ENCODE peak calls at places on chromosomes 11 and 22, in eight cellular contexts. H is memory B cell; I is H54; M is IMR-90; F is activated CD4-positive, alpha-beta T cell treated with anti-CD3 and anti-CD28 coated beads, Interleukin-2, amount 50 U/mL, for 24 hours; E is anterior cingulate cortex; N is NCI-H1436; K is WTC11. T is an unnamed sample.
A peak's percentile ranks its signal among the peaks of the same experiment; 100 is the strongest.

GRCh38 chr22:49156662-49157285 is 670.9 kb downstream of the BRD1 start:
- DNase-seq in H (no peak), I (no peak), M (no peak), F (no peak), E (no peak), N (peak; percentile 87), K (no peak), T (no peak)

GRCh38 chr22:42933783-42934144 is 76.7 kb upstream of the ARFGAP3 start:
- DNase-seq in H (no peak), I (peak; percentile 32), M (peak; percentile 97), F (no peak), E (no peak), N (no peak), K (no peak), T (peak; percentile 97)

GRCh38 chr22:37764622-37765021 is 43.1 kb upstream of the GCAT start:
- DNase-seq in H (no peak), I (no peak), M (no peak), F (no peak), E (no peak), N (peak; percentile 62), K (no peak), T (no peak)

GRCh38 chr11:30254307-30255298 is 23.8 kb downstream of the FSHB start:
- DNase-seq in H (no peak), I (no peak), M (no peak), F (no peak), E (no peak), N (no peak), K (no peak), T (no peak)

GRCh38 chr11:45607995-45608394 is 57.4 kb downstream of the CHST1 start:
- DNase-seq in H (no peak), I (no peak), M (no peak), F (no peak), E (no peak), N (no peak), K (no peak), T (no peak)

GRCh38 chr22:31085493-31085824 is 4.3 kb downstream of the SMTN start:
- DNase-seq in H (no peak), I (no peak), M (no peak), F (no peak), E (peak; percentile 55), N (no peak), K (peak; percentile 39), T (no peak)

GRCh38 chr11:114479331-114479730 is 40.1 kb downstream of the REXO2 start:
- DNase-seq in H (no peak), I (no peak), M (peak; percentile 28), F (no peak), E (no peak), N (no peak), K (no peak), T (no peak)

GRCh38 chr22:37258810-37259472 is 14.9 kb upstream of the RAC2 start:
- DNase-seq in H (no peak), I (no peak), M (no peak), F (no peak), E (no peak), N (no peak), K (no peak), T (no peak)

GRCh38 chr11:121687961-121688566 is 235.3 kb upstream of the SORL1-AS1 start:
- DNase-seq in H (no peak), I (no peak), M (peak; percentile 70), F (no peak), E (no peak), N (no peak), K (peak; percentile 29), T (no peak)

GRCh38 chr11:13260963-13261599 is 16.5 kb upstream of the BMAL1 start:
- DNase-seq in H (no peak), I (no peak), M (peak; percentile 12), F (no peak), E (no peak), N (no peak), K (no peak), T (peak; percentile 50)

GRCh38 chr11:11463397-11463796 is 110.3 kb upstream of the CSNK2A3 start:
- DNase-seq in H (no peak), I (no peak), M (no peak), F (no peak), E (no peak), N (peak; percentile 39), K (no peak), T (peak; percentile 19)

GRCh38 chr11:43547900-43548381 is 132.6 kb upstream of the HSD17B12 start:
- DNase-seq in H (no peak), I (no peak), M (no peak), F (no peak), E (no peak), N (peak; percentile 3), K (peak; percentile 58), T (peak; percentile 5)

GRCh38 chr11:1225386-1226225 is 2.7 kb downstream of the MUC5B start:
- DNase-seq in H (no peak), I (no peak), M (no peak), F (no peak), E (no peak), N (no peak), K (peak; percentile 20), T (no peak)

GRCh38 chr11:69563946-69564780 is 76.8 kb upstream of the CCND1 start:
- DNase-seq in H (no peak), I (no peak), M (peak; percentile 30), F (no peak), E (no peak), N (no peak), K (no peak), T (peak; percentile 60)

GRCh38 chr22:43295660-43296059 is 47.5 kb downstream of the SCUBE1 start:
- DNase-seq in H (no peak), I (no peak), M (no peak), F (no peak), E (no peak), N (no peak), K (no peak), T (no peak)

GRCh38 chr22:24593810-24594568 is 1.1 kb upstream of the LRRC75B start:
- DNase-seq in H (no peak), I (no peak), M (no peak), F (no peak), E (no peak), N (no peak), K (no peak), T (no peak)

GRCh38 chr11:75000975-75001354 is 12.2 kb downstream of the NEU3 start:
- DNase-seq in H (no peak), I (no peak), M (no peak), F (no peak), E (no peak), N (no peak), K (no peak), T (no peak)

GRCh38 chr11:38950882-38951281 is 2352.8 kb upstream of the RAG2 start:
- DNase-seq in H (no peak), I (no peak), M (no peak), F (no peak), E (no peak), N (no peak), K (no peak), T (no peak)

GRCh38 chr11:73752903-73753302 is 8.0 kb downstream of the RAB6A start:
- DNase-seq in H (no peak), I (no peak), M (no peak), F (no peak), E (no peak), N (no peak), K (no peak), T (no peak)

GRCh38 chr22:48554893-48555552 is 1272.7 kb downstream of the BRD1 start:
- DNase-seq in H (no peak), I (no peak), M (no peak), F (no peak), E (no peak), N (no peak), K (peak; percentile 64), T (no peak)

GRCh38 chr11:48244804-48245203 is at the start of gene OR4X2:
- DNase-seq in H (no peak), I (no peak), M (no peak), F (no peak), E (no peak), N (no peak), K (no peak), T (no peak)

GRCh38 chr11:33685061-33685460 is 15.6 kb downstream of the C11orf91 start:
- DNase-seq in H (no peak), I (no peak), M (peak; percentile 43), F (no peak), E (no peak), N (no peak), K (no peak), T (peak; percentile 49)

GRCh38 chr22:30667092-30667485 is 586 bp downstream of the DUSP18 start:
- DNase-seq in H (no peak), I (no peak), M (no peak), F (no peak), E (no peak), N (no peak), K (no peak), T (no peak)

GRCh38 chr11:132137981-132138313 is 767.5 kb downstream of the NTM start:
- DNase-seq in H (no peak), I (no peak), M (peak; percentile 26), F (no peak), E (no peak), N (no peak), K (no peak), T (no peak)

GRCh38 chr11:134086376-134086775 is 17.5 kb downstream of the JAM3 start:
- DNase-seq in H (no peak), I (no peak), M (no peak), F (no peak), E (no peak), N (no peak), K (no peak), T (no peak)

GRCh38 chr11:128367573-128367972 is 219.8 kb downstream of the ETS1 start:
- DNase-seq in H (peak; percentile 21), I (no peak), M (no peak), F (no peak), E (no peak), N (no peak), K (no peak), T (no peak)

GRCh38 chr11:118476676-118477075 is 40.4 kb downstream of the KMT2A start:
- DNase-seq in H (no peak), I (no peak), M (no peak), F (no peak), E (no peak), N (no peak), K (no peak), T (peak; percentile 1)

GRCh38 chr22:49763696-49764095 is 64.0 kb downstream of the BRD1 start:
- DNase-seq in H (no peak), I (no peak), M (no peak), F (no peak), E (no peak), N (no peak), K (no peak), T (no peak)

GRCh38 chr11:79198898-79199250 is 242.0 kb downstream of the TENM4 start:
- DNase-seq in H (no peak), I (no peak), M (peak; percentile 63), F (no peak), E (no peak), N (no peak), K (no peak), T (peak; percentile 23)

GRCh38 chr11:62392944-62393628 is 25.7 kb upstream of the SCGB1A1 start:
- DNase-seq in H (peak; percentile 12), I (no peak), M (no peak), F (no peak), E (no peak), N (peak; percentile 6), K (no peak), T (no peak)

GRCh38 chr11:69916806-69917387 is 97.7 kb upstream of the FGF3 start:
- DNase-seq in H (no peak), I (no peak), M (no peak), F (no peak), E (no peak), N (no peak), K (peak; percentile 2), T (no peak)

GRCh38 chr11:110337570-110338193 is 41.3 kb upstream of the RDX start:
- DNase-seq in H (no peak), I (no peak), M (peak; percentile 52), F (no peak), E (no peak), N (no peak), K (no peak), T (no peak)

GRCh38 chr11:8593935-8594909 is at the start of gene STK33:
- DNase-seq in H (peak; percentile 32), I (peak; percentile 68), M (no peak), F (no peak), E (no peak), N (peak; percentile 72), K (peak; percentile 76), T (no peak)

T was measured in AG10803.